ENCODE peak calls at places on chromosomes 6 and 20, in six cellular contexts. D is mesendoderm, Q is uterus, W is pancreas, B is psoas muscle, L is mesenchymal stem cell. J is an unnamed sample.

GRCh38 chr6:67535946-67536345 is 1099.1 kb upstream of the ADGRB3 start:
- DNase-seq in D (no peak), L (no peak), B (no peak), Q (no peak), W (no peak), J (no peak)

GRCh38 chr6:134447423-134447822 is 129.5 kb upstream of the SGK1 start:
- DNase-seq in B (no peak), W (peak; percentile 88), L (no peak), D (no peak), Q (no peak), J (no peak)

GRCh38 chr20:29878281-29878741 is 1379.2 kb upstream of the DEFB115 start:
- DNase-seq in Q (no peak), W (no peak), D (no peak), B (peak; percentile 55), L (no peak), J (no peak)

GRCh38 chr6:2917065-2917464 is 14.0 kb upstream of the SERPINB9 start:
- DNase-seq in L (no peak), D (peak; percentile 50), Q (no peak), W (no peak), B (no peak), J (peak; percentile 28)

GRCh38 chr20:12838261-12838866 is 170.4 kb upstream of the SPTLC3 start:
- DNase-seq in Q (no peak), L (no peak), W (no peak), B (no peak), D (peak; percentile 35), J (no peak)

GRCh38 chr6:6503186-6503585 is 85.3 kb upstream of the LY86 start:
- DNase-seq in L (no peak), D (no peak), B (no peak), W (no peak), Q (no peak), J (no peak)

GRCh38 chr6:100435299-100435698 is 29.4 kb downstream of the SIM1 start:
- DNase-seq in Q (no peak), L (no peak), D (peak; percentile 65), B (no peak), W (no peak), J (no peak)

GRCh38 chr6:71510057-71510713 is 221.6 kb downstream of the OGFRL1 start:
- DNase-seq in D (peak; percentile 82), Q (peak; percentile 30), L (peak; percentile 80), B (peak; percentile 49), W (peak; percentile 28), J (peak; percentile 67)

GRCh38 chr6:71852951-71853350 is 33.4 kb upstream of the RIMS1 start:
- DNase-seq in D (peak; percentile 23), B (no peak), W (no peak), L (no peak), Q (no peak), J (no peak)

GRCh38 chr6:122207794-122208193 is 191.7 kb upstream of the HSF2 start:
- DNase-seq in W (no peak), Q (no peak), B (no peak), D (no peak), L (no peak), J (no peak)

GRCh38 chr20:31693987-31694661 is 28.5 kb downstream of the BCL2L1 start:
- DNase-seq in D (peak; percentile 62), Q (no peak), L (no peak), W (no peak), B (no peak), J (no peak)

GRCh38 chr20:33677991-33678431 is 3.8 kb upstream of the NECAB3 start:
- DNase-seq in D (no peak), L (no peak), W (no peak), B (peak; percentile 83), Q (no peak), J (peak; percentile 82)

GRCh38 chr6:109411034-109411433 is 28.8 kb upstream of the CD164 start:
- DNase-seq in Q (no peak), D (no peak), L (no peak), B (no peak), W (no peak), J (no peak)

GRCh38 chr6:92160226-92160625 is 1259.1 kb downstream of the EPHA7 start:
- DNase-seq in Q (no peak), D (no peak), L (no peak), W (no peak), B (no peak), J (no peak)

GRCh38 chr20:16580127-16580526 is 6.9 kb upstream of the KIF16B start:
- DNase-seq in L (peak; percentile 47), W (no peak), D (no peak), Q (no peak), B (peak; percentile 58), J (no peak)

GRCh38 chr6:12490904-12491571 is 200.9 kb downstream of the EDN1 start:
- DNase-seq in D (no peak), L (peak; percentile 91), W (no peak), Q (peak; percentile 18), B (no peak), J (no peak)

GRCh38 chr6:159267165-159267564 is 98.0 kb downstream of the FNDC1 start:
- DNase-seq in L (no peak), Q (no peak), B (no peak), D (peak; percentile 22), W (no peak), J (no peak)

GRCh38 chr6:166446146-166446545 is 63.4 kb upstream of the MPC1 start:
- DNase-seq in B (no peak), D (no peak), L (no peak), Q (no peak), W (no peak), J (no peak)

GRCh38 chr20:24640276-24640675 is 170.8 kb downstream of the SYNDIG1 start:
- DNase-seq in D (no peak), B (no peak), Q (no peak), W (no peak), L (no peak), J (no peak)

GRCh38 chr20:63534427-63534830 is 2.7 kb downstream of the PTK6 start:
- DNase-seq in Q (no peak), W (no peak), B (no peak), L (no peak), D (no peak), J (no peak)

GRCh38 chr6:68141190-68141589 is 493.9 kb upstream of the ADGRB3 start:
- DNase-seq in W (no peak), D (no peak), L (no peak), Q (no peak), B (no peak), J (no peak)

GRCh38 chr6:154623391-154623790 is 109.8 kb upstream of the SCAF8 start:
- DNase-seq in B (no peak), Q (no peak), W (no peak), L (no peak), D (no peak), J (no peak)

GRCh38 chr6:89411019-89411268 is 1.1 kb downstream of the RRAGD start:
- DNase-seq in L (no peak), Q (peak; percentile 20), W (peak; percentile 49), B (no peak), D (no peak), J (no peak)

GRCh38 chr6:134287863-134288537 is 29.9 kb downstream of the SGK1 start:
- DNase-seq in L (peak; percentile 90), D (no peak), W (no peak), B (no peak), Q (no peak), J (no peak)

GRCh38 chr6:150646228-150646627 is 46.5 kb downstream of the PLEKHG1 start:
- DNase-seq in Q (no peak), D (no peak), B (no peak), L (no peak), W (no peak), J (no peak)

GRCh38 chr6:45984347-45984746 is 31.3 kb downstream of the CLIC5 start:
- DNase-seq in B (no peak), Q (no peak), L (no peak), D (no peak), W (no peak), J (no peak)
- H3K4me1 ChIP-seq in B (peaks cover 83% of the 10 kb centered on the region), Q (no peaks in the 10 kb centered on the region), L (no peaks in the 10 kb centered on the region), D (no peaks in the 10 kb centered on the region), W (no peaks in the 10 kb centered on the region), J (peaks cover 41% of the 10 kb centered on the region)

GRCh38 chr6:116876635-116877611 is at the start of gene RFX6:
- DNase-seq in L (no peak), W (peak; percentile 22), D (peak; percentile 19), Q (no peak), B (no peak), J (no peak)

GRCh38 chr6:116872771-116873170 is 4.3 kb upstream of the RFX6 start:
- DNase-seq in B (no peak), D (no peak), W (no peak), Q (no peak), L (no peak), J (no peak)

GRCh38 chr6:116877743-116878142 is 701 bp downstream of the RFX6 start:
- DNase-seq in B (no peak), Q (no peak), L (no peak), D (peak; percentile 18), W (no peak), J (no peak)

GRCh38 chr6:116881236-116881635 is 4.2 kb downstream of the RFX6 start:
- DNase-seq in W (no peak), L (no peak), Q (no peak), B (no peak), D (no peak), J (no peak)

DNA sequence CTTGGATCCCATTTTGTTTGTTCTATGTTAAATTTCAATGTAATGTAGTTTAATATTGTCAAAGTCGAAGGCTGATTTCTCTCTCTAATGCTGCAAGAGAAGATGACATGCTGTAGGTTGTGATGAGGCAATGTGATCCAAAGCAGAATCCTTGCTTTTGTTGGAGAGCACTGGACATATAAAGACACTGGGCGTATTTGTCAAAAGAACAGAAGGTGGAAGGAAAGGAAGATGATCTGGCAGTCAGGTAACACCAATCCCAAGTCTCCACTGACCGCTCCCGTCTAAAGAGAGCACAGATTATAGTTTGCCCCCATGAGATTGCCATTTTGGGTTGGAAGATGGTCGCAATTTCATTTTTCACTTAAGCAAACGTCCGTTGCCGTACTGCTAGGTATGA is 935 bp upstream of the RFX6 start:
- DNase-seq in L (no peak), D (no peak), Q (no peak), W (no peak), B (no peak), J (no peak)
- H3K27me3 ChIP-seq in L (peaks cover 45% of the 10 kb centered on the region), D (peaks cover 21% of the 10 kb centered on the region), Q (peaks cover 31% of the 10 kb centered on the region), W (no peaks in the 10 kb centered on the region), B (peaks cover 7% of the 10 kb centered on the region), J (peaks cover 11% of the 10 kb centered on the region)

GRCh38 chr6:124881898-124882579 is 80.2 kb upstream of the RNF217 start:
- DNase-seq in W (no peak), Q (no peak), D (peak; percentile 54), B (no peak), L (peak; percentile 70), J (no peak)
- H3K27ac ChIP-seq in W (no peak overlapping the region), Q (no peak overlapping the region), D (no peak overlapping the region), B (no peak overlapping the region), L (no peak overlapping the region), J (no peak overlapping the region)

GRCh38 chr6:16733085-16733484 is 28.2 kb downstream of the ATXN1 start:
- DNase-seq in Q (no peak), L (no peak), B (no peak), W (no peak), D (no peak), J (no peak)

GRCh38 chr6:16737926-16738325 is 23.3 kb downstream of the ATXN1 start:
- DNase-seq in D (no peak), L (no peak), Q (no peak), B (no peak), W (no peak), J (no peak)

GRCh38 chr6:16737389-16737788 is 23.9 kb downstream of the ATXN1 start:
- DNase-seq in D (peak; percentile 13), Q (no peak), L (peak; percentile 71), W (no peak), B (no peak), J (no peak)

GRCh38 chr6:16736856-16737255 is 24.4 kb downstream of the ATXN1 start:
- DNase-seq in D (no peak), Q (no peak), L (no peak), B (no peak), W (no peak), J (no peak)

GRCh38 chr6:16735014-16735413 is 26.2 kb downstream of the ATXN1 start:
- DNase-seq in Q (no peak), L (no peak), B (no peak), W (no peak), D (no peak), J (no peak)
- H3K4me1 ChIP-seq in Q (peaks cover 4% of the 10 kb centered on the region), L (peaks cover 6% of the 10 kb centered on the region), B (peaks cover 68% of the 10 kb centered on the region), W (peaks cover 15% of the 10 kb centered on the region), D (no peaks in the 10 kb centered on the region), J (no peaks in the 10 kb centered on the region)

J was measured in right atrium auricular region.